ENCODE peak calls at places on chromosomes 2 and 18, in six cellular contexts. One of them, this sample, is unnamed.

GRCh38 chr2:202032841-202033316 is 776 bp upstream of the FZD7 start:
- DNase-seq in H4: peak
- DNase-seq in type B pancreatic cell: peak
- DNase-seq in Daoy: peak
- DNase-seq in ureter: peak
- DNase-seq in substantia nigra: peak
- DNase-seq in this sample: peak

GRCh38 chr2:19738707-19739106 is 163.1 kb downstream of the TTC32 start:
- DNase-seq in H4: no peak
- DNase-seq in type B pancreatic cell: no peak
- DNase-seq in Daoy: no peak
- DNase-seq in ureter: peak
- DNase-seq in substantia nigra: no peak
- DNase-seq in this sample: no peak

GRCh38 chr2:234044157-234044556 is 6.3 kb upstream of the SPP2 start:
- DNase-seq in H4: peak
- DNase-seq in type B pancreatic cell: no peak
- DNase-seq in Daoy: peak
- DNase-seq in ureter: no peak
- DNase-seq in substantia nigra: no peak
- DNase-seq in this sample: no peak

GRCh38 chr18:8912348-8913057 is 190.0 kb upstream of the NDUFV2 start:
- DNase-seq in H4: no peak
- DNase-seq in type B pancreatic cell: no peak
- DNase-seq in Daoy: no peak
- DNase-seq in ureter: no peak
- DNase-seq in substantia nigra: no peak
- DNase-seq in this sample: peak

GRCh38 chr18:32470136-32470712 is 458 bp downstream of the GAREM1 start:
- DNase-seq in H4: peak
- DNase-seq in type B pancreatic cell: peak
- DNase-seq in Daoy: peak
- DNase-seq in ureter: no peak
- DNase-seq in substantia nigra: peak
- DNase-seq in this sample: no peak

GRCh38 chr2:170006592-170007327 is 171.2 kb upstream of the MYO3B start:
- DNase-seq in H4: no peak
- DNase-seq in type B pancreatic cell: no peak
- DNase-seq in Daoy: no peak
- DNase-seq in ureter: no peak
- DNase-seq in substantia nigra: no peak
- DNase-seq in this sample: no peak

GRCh38 chr2:116706381-116706780 is 1108.1 kb upstream of the DDX18 start:
- DNase-seq in H4: no peak
- DNase-seq in type B pancreatic cell: no peak
- DNase-seq in Daoy: no peak
- DNase-seq in ureter: no peak
- DNase-seq in substantia nigra: no peak
- DNase-seq in this sample: no peak

GRCh38 chr18:13264091-13264777 is 45.7 kb downstream of the LDLRAD4 start:
- DNase-seq in H4: no peak
- DNase-seq in type B pancreatic cell: peak
- DNase-seq in Daoy: no peak
- DNase-seq in ureter: peak
- DNase-seq in substantia nigra: no peak
- DNase-seq in this sample: no peak

GRCh38 chr2:44170337-44170736 is 1.7 kb downstream of the PPM1B start:
- DNase-seq in H4: no peak
- DNase-seq in type B pancreatic cell: no peak
- DNase-seq in Daoy: no peak
- DNase-seq in ureter: no peak
- DNase-seq in substantia nigra: no peak
- DNase-seq in this sample: no peak

GRCh38 chr2:18950598-18950933 is 361.2 kb upstream of the NT5C1B start:
- DNase-seq in H4: no peak
- DNase-seq in type B pancreatic cell: no peak
- DNase-seq in Daoy: no peak
- DNase-seq in ureter: no peak
- DNase-seq in substantia nigra: no peak
- DNase-seq in this sample: no peak

GRCh38 chr2:182553483-182553882 is 126.6 kb upstream of the PDE1A start:
- DNase-seq in H4: no peak
- DNase-seq in type B pancreatic cell: no peak
- DNase-seq in Daoy: no peak
- DNase-seq in ureter: no peak
- DNase-seq in substantia nigra: no peak
- DNase-seq in this sample: no peak

GRCh38 chr2:108908717-108909077 is 80.3 kb downstream of the EDAR start:
- DNase-seq in H4: no peak
- DNase-seq in type B pancreatic cell: no peak
- DNase-seq in Daoy: no peak
- DNase-seq in ureter: peak
- DNase-seq in substantia nigra: no peak
- DNase-seq in this sample: peak

GRCh38 chr2:20153131-20153851 is 71.6 kb downstream of the SDC1 start:
- DNase-seq in H4: no peak
- DNase-seq in type B pancreatic cell: no peak
- DNase-seq in Daoy: no peak
- DNase-seq in ureter: no peak
- DNase-seq in substantia nigra: no peak
- DNase-seq in this sample: no peak

GRCh38 chr2:27622921-27623384 is 5.9 kb downstream of the CCDC121 start:
- DNase-seq in H4: no peak
- DNase-seq in type B pancreatic cell: no peak
- DNase-seq in Daoy: peak
- DNase-seq in ureter: no peak
- DNase-seq in substantia nigra: no peak
- DNase-seq in this sample: no peak

GRCh38 chr2:82795446-82795845 is 1663.6 kb downstream of the SUCLG1 start:
- DNase-seq in H4: peak
- DNase-seq in type B pancreatic cell: no peak
- DNase-seq in Daoy: peak
- DNase-seq in ureter: no peak
- DNase-seq in substantia nigra: no peak
- DNase-seq in this sample: no peak

GRCh38 chr2:27446057-27446456 is 3.9 kb downstream of the KRTCAP3 start:
- DNase-seq in H4: no peak
- DNase-seq in type B pancreatic cell: no peak
- DNase-seq in Daoy: no peak
- DNase-seq in ureter: peak
- DNase-seq in substantia nigra: no peak
- DNase-seq in this sample: peak

GRCh38 chr2:218270721-218271486 is 585 bp downstream of the PNKD start:
- DNase-seq in H4: no peak
- DNase-seq in type B pancreatic cell: no peak
- DNase-seq in Daoy: no peak
- DNase-seq in ureter: peak
- DNase-seq in substantia nigra: no peak
- DNase-seq in this sample: no peak

GRCh38 chr2:162475661-162476060 is 131.7 kb downstream of the GCA start:
- DNase-seq in H4: peak
- DNase-seq in type B pancreatic cell: no peak
- DNase-seq in Daoy: peak
- DNase-seq in ureter: no peak
- DNase-seq in substantia nigra: peak
- DNase-seq in this sample: no peak

GRCh38 chr2:133521146-133521745 is 47.0 kb downstream of the NCKAP5 start:
- DNase-seq in H4: no peak
- DNase-seq in type B pancreatic cell: no peak
- DNase-seq in Daoy: no peak
- DNase-seq in ureter: no peak
- DNase-seq in substantia nigra: no peak
- DNase-seq in this sample: no peak

GRCh38 chr2:217593732-217594131 is 409.1 kb downstream of the TNS1 start:
- DNase-seq in H4: no peak
- DNase-seq in type B pancreatic cell: no peak
- DNase-seq in Daoy: no peak
- DNase-seq in ureter: no peak
- DNase-seq in substantia nigra: no peak
- DNase-seq in this sample: no peak

GRCh38 chr18:23856466-23857175 is 157.9 kb upstream of the TTC39C start:
- DNase-seq in H4: no peak
- DNase-seq in type B pancreatic cell: no peak
- DNase-seq in Daoy: peak
- DNase-seq in ureter: peak
- DNase-seq in substantia nigra: no peak
- DNase-seq in this sample: no peak

GRCh38 chr2:239223330-239224248 is 177.2 kb downstream of the HDAC4 start:
- DNase-seq in H4: no peak
- DNase-seq in type B pancreatic cell: no peak
- DNase-seq in Daoy: no peak
- DNase-seq in ureter: no peak
- DNase-seq in substantia nigra: peak
- DNase-seq in this sample: no peak

GRCh38 chr2:141736466-141736865 is 394.4 kb downstream of the LRP1B start:
- DNase-seq in H4: no peak
- DNase-seq in type B pancreatic cell: no peak
- DNase-seq in Daoy: no peak
- DNase-seq in ureter: no peak
- DNase-seq in substantia nigra: no peak
- DNase-seq in this sample: no peak

GRCh38 chr2:143937563-143938346 is 582.2 kb downstream of the ZEB2 start:
- DNase-seq in H4: no peak
- DNase-seq in type B pancreatic cell: no peak
- DNase-seq in Daoy: peak
- DNase-seq in ureter: no peak
- DNase-seq in substantia nigra: no peak
- DNase-seq in this sample: peak

GRCh38 chr2:74979844-74980243 is 21.4 kb downstream of the POLE4 start:
- DNase-seq in H4: no peak
- DNase-seq in type B pancreatic cell: no peak
- DNase-seq in Daoy: no peak
- DNase-seq in ureter: no peak
- DNase-seq in substantia nigra: no peak
- DNase-seq in this sample: no peak

GRCh38 chr2:46376586-46377286 is 79.5 kb downstream of the EPAS1 start:
- DNase-seq in H4: no peak
- DNase-seq in type B pancreatic cell: peak
- DNase-seq in Daoy: no peak
- DNase-seq in ureter: no peak
- DNase-seq in substantia nigra: no peak
- DNase-seq in this sample: no peak

GRCh38 chr2:107645586-107645985 is 181.1 kb upstream of the RGPD4 start:
- DNase-seq in H4: no peak
- DNase-seq in type B pancreatic cell: no peak
- DNase-seq in Daoy: no peak
- DNase-seq in ureter: no peak
- DNase-seq in substantia nigra: no peak
- DNase-seq in this sample: no peak

GRCh38 chr2:174036825-174037224 is 71.7 kb upstream of the SP3 start:
- DNase-seq in H4: no peak
- DNase-seq in type B pancreatic cell: no peak
- DNase-seq in Daoy: no peak
- DNase-seq in ureter: no peak
- DNase-seq in substantia nigra: no peak
- DNase-seq in this sample: no peak

GRCh38 chr2:168602846-168603406 is 146.9 kb downstream of the CERS6 start:
- DNase-seq in H4: no peak
- DNase-seq in type B pancreatic cell: no peak
- DNase-seq in Daoy: no peak
- DNase-seq in ureter: no peak
- DNase-seq in substantia nigra: no peak
- DNase-seq in this sample: no peak

GRCh38 chr18:47036298-47036874 is 965 bp upstream of the ELOA2 start:
- DNase-seq in H4: peak
- DNase-seq in type B pancreatic cell: no peak
- DNase-seq in Daoy: peak
- DNase-seq in ureter: no peak
- DNase-seq in substantia nigra: no peak
- DNase-seq in this sample: peak

GRCh38 chr2:55357907-55358306 is 61.7 kb downstream of the CCDC88A start:
- DNase-seq in H4: no peak
- DNase-seq in type B pancreatic cell: no peak
- DNase-seq in Daoy: peak
- DNase-seq in ureter: no peak
- DNase-seq in substantia nigra: no peak
- DNase-seq in this sample: no peak

GRCh38 chr2:187552959-187553681 is 1.1 kb downstream of the TFPI start:
- DNase-seq in H4: peak
- DNase-seq in type B pancreatic cell: no peak
- DNase-seq in Daoy: peak
- DNase-seq in ureter: no peak
- DNase-seq in substantia nigra: no peak
- DNase-seq in this sample: no peak

GRCh38 chr2:58047373-58047674 is 718 bp downstream of the VRK2 start:
- DNase-seq in H4: no peak
- DNase-seq in type B pancreatic cell: no peak
- DNase-seq in Daoy: no peak
- DNase-seq in ureter: no peak
- DNase-seq in substantia nigra: no peak
- DNase-seq in this sample: no peak

GRCh38 chr2:24380687-24381271 is 20.4 kb upstream of the ITSN2 start:
- DNase-seq in H4: no peak
- DNase-seq in type B pancreatic cell: no peak
- DNase-seq in Daoy: no peak
- DNase-seq in ureter: no peak
- DNase-seq in substantia nigra: no peak
- DNase-seq in this sample: no peak

GRCh38 chr2:115165529-115166109 is 723.2 kb downstream of the DPP10 start:
- DNase-seq in H4: peak
- DNase-seq in type B pancreatic cell: no peak
- DNase-seq in Daoy: no peak
- DNase-seq in ureter: no peak
- DNase-seq in substantia nigra: peak
- DNase-seq in this sample: peak

GRCh38 chr2:149858916-149859634 is 271.5 kb upstream of the MMADHC start:
- DNase-seq in H4: no peak
- DNase-seq in type B pancreatic cell: no peak
- DNase-seq in Daoy: peak
- DNase-seq in ureter: no peak
- DNase-seq in substantia nigra: no peak
- DNase-seq in this sample: no peak

This sample was measured in iPS-NIHi11.